ENCODE peak calls at places on chromosomes 13 and 19, in four cellular contexts. B is neuronal stem cell, Y is mesenchymal stem cell, N is IMR-90. K is an unnamed sample. For H3K79me1, the result is how much of the 10 kb centered on the place peaks cover.

GRCh38 chr13:73162912-73163911 is 104.4 kb downstream of the KLF5 start:
- DNase-seq in B (no peak), Y (no peak), N (no peak), K (no peak)

GRCh38 chr13:46165485-46166220 is 16.3 kb downstream of the LCP1 start:
- DNase-seq in B (no peak), Y (no peak), N (no peak), K (no peak)

GRCh38 chr19:55088543-55089265 is 13.0 kb downstream of the EPS8L1 start:
- DNase-seq in B (peak), Y (peak), N (peak), K (no peak)

GRCh38 chr19:15154002-15154612 is 46.7 kb downstream of the NOTCH3 start:
- DNase-seq in B (no peak), Y (peak), N (peak), K (peak)

GRCh38 chr13:28492527-28493367 is 2.2 kb downstream of the FLT1 start:
- DNase-seq in B (peak), Y (peak), N (no peak), K (no peak)

GRCh38 chr13:79621449-79621848 is 140.5 kb downstream of the NDFIP2 start:
- DNase-seq in B (no peak), Y (no peak), N (no peak), K (no peak)

GRCh38 chr13:113091891-113092775 is 13.5 kb upstream of the F7 start:
- DNase-seq in B (no peak), Y (no peak), N (no peak), K (no peak)

GRCh38 chr13:97122381-97122996 is 99.6 kb upstream of the MBNL2 start:
- DNase-seq in B (no peak), Y (peak), N (peak), K (no peak)

GRCh38 chr13:44013666-44014291 is 134.1 kb downstream of the LACC1 start:
- DNase-seq in B (no peak), Y (peak), N (peak), K (no peak)

GRCh38 chr19:5961969-5962945 is 15.7 kb downstream of the RANBP3 start:
- DNase-seq in B (no peak), Y (peak), N (peak), K (no peak)
- H3K79me1 ChIP-seq in B (under half), Y (under half), N (under half), K (half or more)

DNA sequence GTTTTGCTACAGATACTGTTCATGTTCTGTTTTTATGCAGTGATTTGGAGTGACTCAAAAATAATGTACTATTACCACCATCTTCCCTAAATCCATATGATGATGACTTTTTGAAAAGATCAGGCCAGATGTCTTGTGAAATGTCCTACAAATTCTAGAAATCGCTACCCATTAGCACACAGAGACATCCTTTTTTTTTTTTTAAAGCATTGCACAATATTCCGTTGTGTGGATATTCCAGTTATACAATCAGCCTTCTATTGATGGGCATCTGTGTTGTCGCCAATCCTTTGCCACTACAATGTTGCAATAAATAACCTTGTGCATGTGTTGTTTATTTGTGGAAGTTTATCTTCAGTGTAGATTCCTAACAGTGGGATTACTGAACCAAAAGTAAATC is 24.5 kb downstream of the ZDHHC20 start:
- DNase-seq in B (no peak), Y (no peak), N (no peak), K (no peak)
- H3K79me1 ChIP-seq in B (under half), Y (under half), N (under half), K (under half)

GRCh38 chr19:38670921-38671398 is 23.5 kb downstream of the ACTN4 start:
- DNase-seq in B (no peak), Y (peak), N (no peak), K (no peak)
- H3K79me1 ChIP-seq in B (under half), Y (under half), N (under half), K (under half)

GRCh38 chr13:40565282-40566148 is 100.9 kb downstream of the FOXO1 start:
- DNase-seq in B (no peak), Y (no peak), N (no peak), K (no peak)

GRCh38 chr13:40568672-40569350 is 97.6 kb downstream of the FOXO1 start:
- DNase-seq in B (no peak), Y (peak), N (no peak), K (no peak)

GRCh38 chr13:40570930-40571329 is 95.5 kb downstream of the FOXO1 start:
- DNase-seq in B (no peak), Y (no peak), N (no peak), K (no peak)

GRCh38 chr13:40566811-40567210 is 99.6 kb downstream of the FOXO1 start:
- DNase-seq in B (no peak), Y (no peak), N (no peak), K (no peak)

DNA sequence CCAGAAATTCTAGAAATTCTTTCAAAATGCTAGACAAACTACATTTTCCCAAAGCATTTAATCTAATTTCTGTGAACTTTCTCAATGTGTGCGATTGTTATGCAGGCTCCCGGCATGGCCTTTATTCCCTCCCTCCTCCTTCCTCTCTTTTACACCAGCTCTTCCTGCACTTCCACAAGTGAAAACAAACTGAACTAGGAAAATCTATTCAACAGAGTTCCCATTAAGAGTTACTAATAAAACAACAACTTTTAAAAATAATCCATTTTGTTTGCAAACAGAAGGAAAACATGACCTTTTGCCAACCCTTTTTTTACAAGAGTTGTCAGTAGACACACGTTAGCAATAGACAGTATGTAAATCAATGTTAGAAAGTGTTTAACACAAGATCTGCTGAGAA is 98.2 kb downstream of the FOXO1 start:
- DNase-seq in B (no peak), Y (no peak), N (no peak), K (no peak)
- H3K79me1 ChIP-seq in B (under half), Y (under half), N (under half), K (under half)

GRCh38 chr19:16588824-16589577 is 16.8 kb upstream of the SLC35E1 start:
- DNase-seq in B (no peak), Y (no peak), N (no peak), K (no peak)
- H3K79me1 ChIP-seq in B (under half), Y (under half), N (under half), K (under half)

GRCh38 chr19:934865-935422 is 9.1 kb downstream of the ARID3A start:
- DNase-seq in B (no peak), Y (no peak), N (peak), K (no peak)
- H3K79me1 ChIP-seq in B (under half), Y (under half), N (under half), K (under half)

GRCh38 chr19:53597023-53597422 is 34.8 kb upstream of the DPRX start:
- DNase-seq in B (no peak), Y (no peak), N (no peak), K (no peak)
- H3K79me1 ChIP-seq in B (under half), Y (under half), N (under half), K (under half)

GRCh38 chr19:3017923-3018322 is 11.2 kb downstream of the TLE2 start:
- DNase-seq in B (no peak), Y (no peak), N (no peak), K (no peak)
- H3K79me1 ChIP-seq in B (under half), Y (under half), N (under half), K (under half)

GRCh38 chr19:16589917-16590316 is 17.7 kb upstream of the SLC35E1 start:
- DNase-seq in B (no peak), Y (no peak), N (no peak), K (no peak)

GRCh38 chr19:16586477-16586871 is 14.3 kb upstream of the SLC35E1 start:
- DNase-seq in B (no peak), Y (no peak), N (no peak), K (no peak)

GRCh38 chr19:16587031-16588023 is 15.1 kb upstream of the SLC35E1 start:
- DNase-seq in B (no peak), Y (peak), N (peak), K (no peak)

GRCh38 chr19:16585808-16586476 is 13.7 kb upstream of the SLC35E1 start:
- DNase-seq in B (no peak), Y (peak), N (peak), K (no peak)

DNA sequence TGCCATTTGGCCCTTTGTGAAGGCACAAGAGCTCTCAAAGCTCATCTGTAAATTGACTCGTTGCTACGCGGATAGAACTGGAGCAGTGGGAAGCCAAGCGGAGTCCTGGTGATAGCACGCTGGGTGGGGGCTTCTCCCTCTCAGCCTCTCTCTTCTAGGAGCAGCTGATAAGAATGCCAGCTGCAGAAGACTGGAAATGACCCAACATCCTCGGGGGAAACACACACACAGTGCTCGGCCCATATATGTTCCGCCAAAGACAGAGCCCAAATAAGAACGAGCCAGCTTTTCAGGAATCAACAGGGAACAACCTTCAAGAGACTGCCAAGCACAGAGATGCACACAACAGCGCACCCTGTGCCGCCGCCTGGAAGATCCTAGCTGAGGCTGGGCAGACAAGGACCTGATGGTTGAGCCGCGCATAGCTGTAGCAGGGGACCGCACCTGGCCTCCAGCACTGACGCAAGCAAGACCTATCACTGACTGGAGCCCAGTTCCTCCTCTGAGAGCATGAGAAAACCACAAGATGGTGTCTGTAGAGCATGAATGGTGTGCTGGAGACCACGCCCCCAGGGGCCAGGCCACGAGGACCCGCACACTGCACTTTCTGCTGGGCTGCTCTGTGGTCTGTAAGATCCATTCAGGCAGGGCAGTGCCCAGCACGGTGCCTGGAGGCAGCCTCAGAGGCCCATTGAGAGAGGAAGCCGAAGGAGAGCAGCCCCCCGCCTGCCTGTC is 16.0 kb upstream of the SLC35E1 start:
- DNase-seq in B (no peak), Y (no peak), N (peak), K (no peak)
- H3K79me1 ChIP-seq in B (under half), Y (under half), N (under half), K (under half)

DNA sequence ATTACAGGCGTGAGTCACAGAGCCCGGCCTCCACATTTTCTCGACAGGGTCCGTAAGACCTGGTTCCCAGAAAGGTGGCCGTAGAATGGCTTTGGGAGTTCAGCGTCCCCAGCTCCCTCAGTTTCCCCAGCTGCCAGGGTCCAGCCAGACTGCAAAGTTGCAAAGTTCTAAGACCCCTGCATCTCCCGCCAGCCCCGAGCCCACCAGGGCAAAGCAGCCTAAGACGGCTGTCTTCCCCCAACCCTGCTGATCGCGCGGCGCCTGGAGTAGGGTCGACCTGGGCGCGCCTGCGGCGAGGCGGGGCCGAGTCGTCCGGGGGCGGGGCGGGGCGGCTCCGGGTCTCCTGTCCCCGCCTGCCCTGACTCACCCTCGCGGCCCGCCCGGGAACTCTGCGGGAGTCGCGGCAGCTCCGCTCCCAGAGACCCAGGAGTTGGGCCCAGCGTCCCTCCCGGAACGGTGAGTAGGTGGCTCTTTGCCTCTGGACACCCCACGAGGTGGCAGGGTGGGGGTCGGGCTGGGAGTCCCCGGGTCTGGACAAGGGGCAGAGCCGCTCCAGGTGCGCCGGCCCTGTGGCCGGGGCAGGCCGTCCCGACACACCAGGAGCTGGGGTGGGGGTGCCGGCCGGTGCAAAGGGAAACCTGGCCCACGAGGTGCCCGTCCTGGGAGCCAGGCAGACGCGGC is at the start of gene LRRC8E:
- DNase-seq in B (peak), Y (peak), N (peak), K (no peak)
- H3K79me1 ChIP-seq in B (under half), Y (under half), N (under half), K (under half)